ENCODE peak calls at places on chromosomes 3 and 15, in seven cellular contexts. X, O, D, Y, P, S and V are unnamed samples.
A peak's percentile ranks its signal among the peaks of the same experiment; 100 is the strongest.

GRCh38 chr3:146283796-146284485 is 33.0 kb upstream of the PLSCR4 start:
- DNase-seq in X (no peak), O (no peak), D (no peak), Y (no peak), P (no peak), S (no peak), V (no peak)

GRCh38 chr3:132090921-132091320 is 56.1 kb upstream of the CPNE4 start:
- DNase-seq in X (peak; percentile 8), O (no peak), D (no peak), Y (no peak), P (no peak), S (no peak), V (no peak)

GRCh38 chr3:28130836-28131235 is 110.6 kb upstream of the CMC1 start:
- DNase-seq in X (no peak), O (no peak), D (no peak), Y (no peak), P (no peak), S (no peak), V (no peak)

GRCh38 chr3:46905191-46905560 is 27.7 kb downstream of the PTH1R start:
- DNase-seq in X (no peak), O (no peak), D (no peak), Y (no peak), P (no peak), S (no peak), V (no peak)

GRCh38 chr15:39393575-39394335 is 187.1 kb upstream of the THBS1 start:
- DNase-seq in X (peak; percentile 6), O (no peak), D (no peak), Y (no peak), P (no peak), S (no peak), V (no peak)

GRCh38 chr3:36804295-36805055 is 40.1 kb upstream of the DCLK3 start:
- DNase-seq in X (no peak), O (no peak), D (no peak), Y (no peak), P (peak; percentile 8), S (no peak), V (no peak)

GRCh38 chr3:9916734-9917680 is at the start of gene IL17RC:
- DNase-seq in X (peak; percentile 94), O (no peak), D (peak; percentile 17), Y (peak; percentile 91), P (peak; percentile 84), S (peak; percentile 95), V (no peak)

GRCh38 chr3:126683069-126683468 is 21.0 kb upstream of the CHCHD6 start:
- DNase-seq in X (no peak), O (no peak), D (no peak), Y (no peak), P (no peak), S (no peak), V (no peak)

GRCh38 chr3:142997330-142997729 is 4.0 kb upstream of the U2SURP start:
- DNase-seq in X (no peak), O (no peak), D (no peak), Y (no peak), P (no peak), S (no peak), V (no peak)

GRCh38 chr3:184525337-184526157 is 36.0 kb upstream of the EPHB3 start:
- DNase-seq in X (no peak), O (no peak), D (no peak), Y (no peak), P (no peak), S (peak; percentile 49), V (no peak)

GRCh38 chr3:176919836-176920760 is 277.2 kb downstream of the TBL1XR1 start:
- DNase-seq in X (peak; percentile 26), O (no peak), D (no peak), Y (no peak), P (no peak), S (no peak), V (no peak)

GRCh38 chr3:34284959-34285358 is 486.5 kb downstream of the PDCD6IP start:
- DNase-seq in X (no peak), O (no peak), D (no peak), Y (no peak), P (no peak), S (no peak), V (no peak)

GRCh38 chr3:197136744-197137143 is 107.1 kb upstream of the MELTF start:
- DNase-seq in X (no peak), O (no peak), D (no peak), Y (no peak), P (no peak), S (no peak), V (no peak)

GRCh38 chr3:42501321-42501680 is 1.1 kb upstream of the VIPR1 start:
- DNase-seq in X (no peak), O (no peak), D (no peak), Y (no peak), P (no peak), S (no peak), V (no peak)

GRCh38 chr3:108862865-108863798 is 40.5 kb downstream of the TRAT1 start:
- DNase-seq in X (peak; percentile 60), O (no peak), D (no peak), Y (no peak), P (no peak), S (no peak), V (no peak)

GRCh38 chr3:66656608-66657007 is 155.8 kb upstream of the LRIG1 start:
- DNase-seq in X (no peak), O (no peak), D (no peak), Y (no peak), P (no peak), S (no peak), V (no peak)

GRCh38 chr15:83278191-83278590 is 6.3 kb downstream of the BNC1 start:
- DNase-seq in X (peak; percentile 65), O (no peak), D (no peak), Y (no peak), P (no peak), S (no peak), V (no peak)

GRCh38 chr3:121883507-121883906 is 10.7 kb upstream of the SLC15A2 start:
- DNase-seq in X (peak; percentile 25), O (no peak), D (no peak), Y (no peak), P (peak; percentile 37), S (no peak), V (no peak)

GRCh38 chr3:6578526-6578925 is 282.4 kb upstream of the GRM7 start:
- DNase-seq in X (no peak), O (no peak), D (no peak), Y (no peak), P (no peak), S (no peak), V (no peak)

GRCh38 chr3:69120879-69121464 is 1.4 kb downstream of the LMOD3 start:
- DNase-seq in X (peak; percentile 66), O (peak; percentile 61), D (peak; percentile 74), Y (no peak), P (peak; percentile 85), S (peak; percentile 72), V (peak; percentile 71)

GRCh38 chr15:81256916-81257315 is 60.2 kb downstream of the IL16 start:
- DNase-seq in X (peak; percentile 25), O (no peak), D (no peak), Y (no peak), P (peak; percentile 56), S (no peak), V (no peak)

GRCh38 chr3:150170843-150171513 is 200.3 kb upstream of the PFN2 start:
- DNase-seq in X (no peak), O (no peak), D (no peak), Y (peak; percentile 40), P (no peak), S (no peak), V (no peak)

GRCh38 chr3:117553461-117553860 is 843.9 kb downstream of the TUSC7 start:
- DNase-seq in X (peak; percentile 62), O (no peak), D (no peak), Y (no peak), P (no peak), S (no peak), V (no peak)

GRCh38 chr15:87986786-87987185 is 269.8 kb downstream of the NTRK3 start:
- DNase-seq in X (no peak), O (no peak), D (no peak), Y (no peak), P (no peak), S (no peak), V (no peak)

GRCh38 chr15:65870889-65871533 is 1.7 kb downstream of the RAB11A start:
- DNase-seq in X (peak; percentile 53), O (no peak), D (no peak), Y (no peak), P (peak; percentile 62), S (no peak), V (no peak)

GRCh38 chr15:36458406-36458805 is 121.0 kb upstream of the CDIN1 start:
- DNase-seq in X (no peak), O (no peak), D (no peak), Y (no peak), P (no peak), S (no peak), V (no peak)

GRCh38 chr15:89088605-89089315 is 504 bp downstream of the ABHD2 start:
- DNase-seq in X (no peak), O (no peak), D (peak; percentile 2), Y (peak; percentile 62), P (no peak), S (no peak), V (no peak)